ENCODE peak calls at places on chromosome 13, in six cellular contexts. L is IMR-90, B is DND-41, N is colonic mucosa, R is fibroblast of lung, T is GM23248. Q is an unnamed sample.

GRCh38 chr13:35599385-35599784 is 122.9 kb upstream of the MAB21L1 start:
- DNase-seq in L (no peak), B (no peak), N (no peak), R (no peak), T (peak; percentile 1), Q (no peak)

GRCh38 chr13:34738251-34739170 is 203.6 kb upstream of the NBEA start:
- DNase-seq in L (no peak), B (no peak), N (no peak), R (no peak), T (no peak), Q (no peak)

GRCh38 chr13:29800687-29801086 is 49.7 kb downstream of the UBL3 start:
- DNase-seq in L (no peak), B (no peak), N (no peak), R (no peak), T (no peak), Q (no peak)

GRCh38 chr13:20350380-20350763 is 118.3 kb upstream of the GJB6 start:
- DNase-seq in L (no peak), B (no peak), N (no peak), R (no peak), T (no peak), Q (no peak)

GRCh38 chr13:39875583-39875982 is 220.1 kb downstream of the COG6 start:
- DNase-seq in L (peak; percentile 39), B (no peak), N (no peak), R (no peak), T (no peak), Q (no peak)

GRCh38 chr13:52109096-52109495 is 19.8 kb downstream of the NEK5 start:
- DNase-seq in L (no peak), B (no peak), N (no peak), R (no peak), T (no peak), Q (no peak)

GRCh38 chr13:110646442-110647364 is 31.4 kb downstream of the NAXD start:
- DNase-seq in L (no peak), B (no peak), N (no peak), R (no peak), T (no peak), Q (peak; percentile 66)

GRCh38 chr13:98143601-98144500 is 957 bp downstream of the FARP1 start:
- DNase-seq in L (peak; percentile 44), B (no peak), N (peak; percentile 24), R (peak; percentile 52), T (peak; percentile 76), Q (no peak)

GRCh38 chr13:99803141-99803540 is 168.4 kb downstream of the ZIC5 start:
- DNase-seq in L (no peak), B (no peak), N (no peak), R (no peak), T (no peak), Q (no peak)

GRCh38 chr13:46698015-46698414 is 98.9 kb downstream of the ESD start:
- DNase-seq in L (no peak), B (no peak), N (peak; percentile 36), R (no peak), T (no peak), Q (no peak)

GRCh38 chr13:47168086-47168485 is 271.2 kb upstream of the HTR2A start:
- DNase-seq in L (peak; percentile 92), B (no peak), N (no peak), R (peak; percentile 67), T (no peak), Q (no peak)

GRCh38 chr13:97125051-97125809 is 96.9 kb upstream of the MBNL2 start:
- DNase-seq in L (peak; percentile 74), B (no peak), N (peak; percentile 43), R (peak; percentile 92), T (peak; percentile 85), Q (no peak)

GRCh38 chr13:22009500-22009899 is 338.6 kb downstream of the FGF9 start:
- DNase-seq in L (no peak), B (no peak), N (no peak), R (no peak), T (no peak), Q (no peak)

GRCh38 chr13:113562085-113562749 is 22.3 kb upstream of the TFDP1 start:
- DNase-seq in L (peak; percentile 76), B (peak; percentile 79), N (peak; percentile 61), R (peak; percentile 75), T (peak; percentile 80), Q (peak; percentile 82)

GRCh38 chr13:51577690-51578089 is 6.6 kb upstream of the WDFY2 start:
- DNase-seq in L (no peak), B (no peak), N (no peak), R (no peak), T (no peak), Q (no peak)

DNA sequence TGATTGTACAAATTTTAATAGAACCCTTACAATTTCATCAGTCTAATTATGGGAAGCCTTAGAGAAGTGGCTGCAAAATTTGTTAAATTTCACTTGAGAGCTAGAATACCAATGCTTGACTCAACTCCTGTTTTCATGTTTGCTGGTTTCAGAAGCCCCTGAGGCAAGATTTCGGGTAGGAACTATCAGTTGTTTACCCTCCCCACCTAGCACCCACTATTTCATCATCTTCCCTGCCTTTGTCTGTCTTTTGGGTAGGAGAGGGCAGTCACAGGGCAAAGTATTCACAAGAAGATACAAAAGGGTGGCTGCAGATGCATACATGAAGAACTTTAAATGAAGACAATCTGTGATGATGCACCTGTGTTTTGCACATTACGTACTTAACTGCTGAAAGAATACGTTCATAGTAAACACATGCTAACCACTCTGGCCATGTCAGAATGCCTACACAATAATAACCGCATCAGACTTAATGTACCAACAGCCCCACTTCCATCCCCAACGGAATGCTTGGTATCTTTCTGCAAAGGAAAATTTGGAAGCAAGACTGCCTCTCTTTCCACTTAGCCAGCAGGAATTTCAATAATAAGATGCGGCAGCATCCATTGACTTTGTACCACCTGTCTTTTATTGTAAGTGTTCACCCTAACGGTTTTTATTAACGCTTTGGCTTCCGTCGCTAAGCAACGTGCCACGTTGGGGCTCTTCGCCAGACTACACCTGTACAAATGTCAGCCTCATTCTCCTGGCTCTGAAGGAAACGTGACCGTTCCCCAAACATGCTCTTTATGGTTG is 30.4 kb downstream of the TPT1 start:
- DNase-seq in L (no peak), B (no peak), N (no peak), R (no peak), T (no peak), Q (no peak)
- H3K9ac ChIP-seq in L (no peak overlapping the region), B (no peak overlapping the region), N (no peak overlapping the region), R (no peak overlapping the region), T (no peak overlapping the region), Q (no peak overlapping the region)

GRCh38 chr13:27054760-27055159 is 116.9 kb downstream of the USP12 start:
- DNase-seq in L (no peak), B (no peak), N (no peak), R (no peak), T (no peak), Q (no peak)

GRCh38 chr13:27053902-27054595 is 117.6 kb downstream of the USP12 start:
- DNase-seq in L (peak; percentile 88), B (no peak), N (no peak), R (peak; percentile 90), T (peak; percentile 94), Q (no peak)

GRCh38 chr13:27055501-27055900 is 116.1 kb downstream of the USP12 start:
- DNase-seq in L (no peak), B (no peak), N (no peak), R (no peak), T (no peak), Q (no peak)

GRCh38 chr13:27057817-27058216 is 113.8 kb downstream of the USP12 start:
- DNase-seq in L (no peak), B (no peak), N (no peak), R (no peak), T (no peak), Q (no peak)

GRCh38 chr13:27053235-27053884 is 118.3 kb downstream of the USP12 start:
- DNase-seq in L (no peak), B (no peak), N (no peak), R (no peak), T (peak; percentile 14), Q (no peak)
- H3K9ac ChIP-seq in L (no peak overlapping the region), B (no peak overlapping the region), N (no peak overlapping the region), R (no peak overlapping the region), T (peak overlapping the region; percentile 52), Q (no peak overlapping the region)

GRCh38 chr13:91326156-91326555 is 21.3 kb upstream of the MIR17HG start:
- DNase-seq in L (no peak), B (no peak), N (no peak), R (no peak), T (no peak), Q (no peak)

GRCh38 chr13:91328726-91329125 is 18.8 kb upstream of the MIR17HG start:
- DNase-seq in L (no peak), B (no peak), N (no peak), R (no peak), T (no peak), Q (no peak)

GRCh38 chr13:91329736-91330135 is 17.8 kb upstream of the MIR17HG start:
- DNase-seq in L (no peak), B (no peak), N (no peak), R (no peak), T (no peak), Q (no peak)

DNA sequence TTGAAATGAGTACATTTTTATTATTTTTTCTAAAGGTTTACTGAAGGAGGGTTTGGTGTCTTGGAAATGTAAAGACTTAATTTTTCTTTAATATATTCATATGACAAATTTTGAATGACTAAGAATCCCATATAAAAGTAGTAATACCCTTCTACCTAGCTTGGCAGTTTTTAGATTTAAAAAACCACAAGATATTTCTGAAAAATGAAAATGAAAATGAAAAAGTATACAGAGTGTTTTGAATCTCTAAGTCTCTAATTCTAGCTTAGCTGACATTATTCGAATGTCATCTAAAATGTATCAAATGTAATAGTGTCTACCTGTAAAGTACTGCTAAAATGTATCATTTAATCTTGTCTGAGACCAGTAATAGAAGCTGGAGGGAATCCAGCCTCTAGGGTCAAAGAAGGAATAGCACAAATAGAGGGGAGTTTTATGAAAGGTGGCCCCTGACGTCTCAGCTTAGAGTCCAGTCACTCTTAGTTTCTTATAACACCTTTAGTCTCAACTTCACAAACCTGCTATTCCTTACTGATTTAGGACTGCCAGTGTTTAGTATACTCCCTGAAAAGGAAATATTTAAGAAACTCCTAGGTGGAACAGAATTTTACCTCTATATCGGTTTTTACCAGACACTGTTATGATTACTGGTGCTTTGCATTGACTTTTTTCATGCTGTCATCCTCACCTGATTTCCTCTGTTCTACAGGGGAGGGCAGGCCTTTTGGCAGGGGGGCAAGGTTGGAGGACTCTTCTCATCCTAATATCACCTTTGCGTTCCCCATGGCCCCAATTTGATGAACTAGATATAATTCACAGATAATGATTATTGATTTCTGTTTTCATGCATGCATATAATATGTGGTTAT is 16.2 kb upstream of the MIR17HG start:
- DNase-seq in L (no peak), B (no peak), N (no peak), R (no peak), T (no peak), Q (no peak)
- H3K9ac ChIP-seq in L (no peak overlapping the region), B (no peak overlapping the region), N (no peak overlapping the region), R (no peak overlapping the region), T (no peak overlapping the region), Q (no peak overlapping the region)

GRCh38 chr13:37059136-37059847 is at the start of gene SUPT20H:
- DNase-seq in L (peak; percentile 88), B (peak; percentile 95), N (peak; percentile 95), R (peak; percentile 92), T (peak; percentile 98), Q (peak; percentile 97)

GRCh38 chr13:37058801-37059135 is 720 bp downstream of the SUPT20H start:
- DNase-seq in L (no peak), B (peak; percentile 55), N (peak; percentile 44), R (peak; percentile 38), T (peak; percentile 64), Q (no peak)

DNA sequence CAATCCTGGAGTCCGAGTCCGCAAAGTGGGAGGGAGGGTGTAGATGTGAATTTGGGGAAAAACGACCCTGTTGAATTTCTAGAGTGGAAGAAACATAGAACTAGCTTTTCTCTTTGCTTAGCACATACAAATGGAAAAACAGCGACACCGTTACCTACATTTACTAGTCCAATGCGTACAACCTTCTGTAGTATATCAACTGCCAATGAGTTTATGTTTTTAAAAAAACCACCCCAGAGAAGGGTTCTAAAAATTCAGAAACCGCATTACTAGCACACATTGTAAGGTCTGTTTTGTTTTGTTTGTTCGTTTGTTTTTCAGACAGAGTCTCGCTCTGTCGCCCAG is 332 bp upstream of the SUPT20H start:
- DNase-seq in L (no peak), B (no peak), N (no peak), R (no peak), T (no peak), Q (no peak)
- H3K9ac ChIP-seq in L (peak overlapping the region; percentile 52), B (peak overlapping the region; percentile 91), N (peak overlapping the region; percentile 21), R (no peak overlapping the region), T (peak overlapping the region; percentile 90), Q (peak overlapping the region; percentile 59)